ENCODE peak calls at places on chromosomes 3 and 15, in six cellular contexts. One of them, this sample, is unnamed.

GRCh38 chr15:75655911-75656310 is 8.2 kb downstream of the SNX33 start:
- DNase-seq in fibroblast of pulmonary artery: no peak
- DNase-seq in NCI-H460: no peak
- DNase-seq in activated CD8-positive, alpha-beta memory T cell treated with anti-CD3 and anti-CD28 coated beads, Interleukin-2, amount 50 U/mL, for 4 hours: no peak
- DNase-seq in SJCRH30: no peak
- DNase-seq in RWPE1: no peak
- DNase-seq in this sample: no peak

GRCh38 chr3:168574455-168575158 is 478.9 kb upstream of the GOLIM4 start:
- DNase-seq in fibroblast of pulmonary artery: no peak
- DNase-seq in NCI-H460: no peak
- DNase-seq in activated CD8-positive, alpha-beta memory T cell treated with anti-CD3 and anti-CD28 coated beads, Interleukin-2, amount 50 U/mL, for 4 hours: no peak
- DNase-seq in SJCRH30: no peak
- DNase-seq in RWPE1: no peak
- DNase-seq in this sample: no peak

GRCh38 chr3:48428863-48429415 is 947 bp downstream of the PLXNB1 start:
- DNase-seq in fibroblast of pulmonary artery: no peak
- DNase-seq in NCI-H460: no peak
- DNase-seq in activated CD8-positive, alpha-beta memory T cell treated with anti-CD3 and anti-CD28 coated beads, Interleukin-2, amount 50 U/mL, for 4 hours: no peak
- DNase-seq in SJCRH30: peak; percentile 47
- DNase-seq in RWPE1: no peak
- DNase-seq in this sample: peak; percentile 31

GRCh38 chr3:190017575-190018288 is 103.0 kb downstream of the P3H2 start:
- DNase-seq in fibroblast of pulmonary artery: peak; percentile 85
- DNase-seq in NCI-H460: peak; percentile 65
- DNase-seq in activated CD8-positive, alpha-beta memory T cell treated with anti-CD3 and anti-CD28 coated beads, Interleukin-2, amount 50 U/mL, for 4 hours: no peak
- DNase-seq in SJCRH30: peak; percentile 46
- DNase-seq in RWPE1: peak; percentile 36
- DNase-seq in this sample: peak; percentile 80

GRCh38 chr3:52233108-52233591 is 5.8 kb downstream of the TWF2 start:
- DNase-seq in fibroblast of pulmonary artery: no peak
- DNase-seq in NCI-H460: no peak
- DNase-seq in activated CD8-positive, alpha-beta memory T cell treated with anti-CD3 and anti-CD28 coated beads, Interleukin-2, amount 50 U/mL, for 4 hours: no peak
- DNase-seq in SJCRH30: no peak
- DNase-seq in RWPE1: no peak
- DNase-seq in this sample: no peak

GRCh38 chr3:48320994-48321393 is 12.5 kb downstream of the SPINK8 start:
- DNase-seq in fibroblast of pulmonary artery: no peak
- DNase-seq in NCI-H460: no peak
- DNase-seq in activated CD8-positive, alpha-beta memory T cell treated with anti-CD3 and anti-CD28 coated beads, Interleukin-2, amount 50 U/mL, for 4 hours: no peak
- DNase-seq in SJCRH30: no peak
- DNase-seq in RWPE1: no peak
- DNase-seq in this sample: no peak

GRCh38 chr15:47027322-47027946 is 689.9 kb upstream of the SEMA6D start:
- DNase-seq in fibroblast of pulmonary artery: no peak
- DNase-seq in NCI-H460: no peak
- DNase-seq in activated CD8-positive, alpha-beta memory T cell treated with anti-CD3 and anti-CD28 coated beads, Interleukin-2, amount 50 U/mL, for 4 hours: no peak
- DNase-seq in SJCRH30: no peak
- DNase-seq in RWPE1: no peak
- DNase-seq in this sample: no peak

GRCh38 chr3:24196526-24196925 is 251.4 kb downstream of the NR1D2 start:
- DNase-seq in fibroblast of pulmonary artery: peak; percentile 7
- DNase-seq in NCI-H460: no peak
- DNase-seq in activated CD8-positive, alpha-beta memory T cell treated with anti-CD3 and anti-CD28 coated beads, Interleukin-2, amount 50 U/mL, for 4 hours: no peak
- DNase-seq in SJCRH30: no peak
- DNase-seq in RWPE1: no peak
- DNase-seq in this sample: no peak

GRCh38 chr3:51684971-51685751 is 14.1 kb downstream of the TEX264 start:
- DNase-seq in fibroblast of pulmonary artery: no peak
- DNase-seq in NCI-H460: no peak
- DNase-seq in activated CD8-positive, alpha-beta memory T cell treated with anti-CD3 and anti-CD28 coated beads, Interleukin-2, amount 50 U/mL, for 4 hours: no peak
- DNase-seq in SJCRH30: no peak
- DNase-seq in RWPE1: no peak
- DNase-seq in this sample: no peak

GRCh38 chr15:66651913-66652642 is 50.0 kb upstream of the SMAD6 start:
- DNase-seq in fibroblast of pulmonary artery: no peak
- DNase-seq in NCI-H460: no peak
- DNase-seq in activated CD8-positive, alpha-beta memory T cell treated with anti-CD3 and anti-CD28 coated beads, Interleukin-2, amount 50 U/mL, for 4 hours: no peak
- DNase-seq in SJCRH30: no peak
- DNase-seq in RWPE1: no peak
- DNase-seq in this sample: no peak

GRCh38 chr3:40827942-40828688 is 303.4 kb downstream of the ZNF621 start:
- DNase-seq in fibroblast of pulmonary artery: peak; percentile 1
- DNase-seq in NCI-H460: no peak
- DNase-seq in activated CD8-positive, alpha-beta memory T cell treated with anti-CD3 and anti-CD28 coated beads, Interleukin-2, amount 50 U/mL, for 4 hours: no peak
- DNase-seq in SJCRH30: no peak
- DNase-seq in RWPE1: peak; percentile 7
- DNase-seq in this sample: no peak

GRCh38 chr3:172268896-172269295 is 179.4 kb downstream of the GHSR start:
- DNase-seq in fibroblast of pulmonary artery: no peak
- DNase-seq in NCI-H460: no peak
- DNase-seq in activated CD8-positive, alpha-beta memory T cell treated with anti-CD3 and anti-CD28 coated beads, Interleukin-2, amount 50 U/mL, for 4 hours: no peak
- DNase-seq in SJCRH30: no peak
- DNase-seq in RWPE1: no peak
- DNase-seq in this sample: no peak

GRCh38 chr15:93072011-93072410 is 17.0 kb downstream of the RGMA start:
- DNase-seq in fibroblast of pulmonary artery: peak; percentile 62
- DNase-seq in NCI-H460: no peak
- DNase-seq in activated CD8-positive, alpha-beta memory T cell treated with anti-CD3 and anti-CD28 coated beads, Interleukin-2, amount 50 U/mL, for 4 hours: no peak
- DNase-seq in SJCRH30: peak; percentile 56
- DNase-seq in RWPE1: no peak
- DNase-seq in this sample: peak; percentile 66

GRCh38 chr3:23202203-23202920 is 765 bp upstream of the UBE2E2 start:
- DNase-seq in fibroblast of pulmonary artery: peak; percentile 25
- DNase-seq in NCI-H460: no peak
- DNase-seq in activated CD8-positive, alpha-beta memory T cell treated with anti-CD3 and anti-CD28 coated beads, Interleukin-2, amount 50 U/mL, for 4 hours: no peak
- DNase-seq in SJCRH30: no peak
- DNase-seq in RWPE1: no peak
- DNase-seq in this sample: peak; percentile 27

GRCh38 chr15:66802087-66803001 is 100.3 kb downstream of the SMAD6 start:
- DNase-seq in fibroblast of pulmonary artery: peak; percentile 39
- DNase-seq in NCI-H460: no peak
- DNase-seq in activated CD8-positive, alpha-beta memory T cell treated with anti-CD3 and anti-CD28 coated beads, Interleukin-2, amount 50 U/mL, for 4 hours: no peak
- DNase-seq in SJCRH30: peak; percentile 31
- DNase-seq in RWPE1: peak; percentile 7
- DNase-seq in this sample: peak; percentile 68

GRCh38 chr3:166844329-166844728 is 535.8 kb downstream of the ZBBX start:
- DNase-seq in fibroblast of pulmonary artery: no peak
- DNase-seq in NCI-H460: no peak
- DNase-seq in activated CD8-positive, alpha-beta memory T cell treated with anti-CD3 and anti-CD28 coated beads, Interleukin-2, amount 50 U/mL, for 4 hours: no peak
- DNase-seq in SJCRH30: no peak
- DNase-seq in RWPE1: no peak
- DNase-seq in this sample: no peak

GRCh38 chr3:8845641-8846040 is 76.2 kb upstream of the OXTR start:
- DNase-seq in fibroblast of pulmonary artery: no peak
- DNase-seq in NCI-H460: no peak
- DNase-seq in activated CD8-positive, alpha-beta memory T cell treated with anti-CD3 and anti-CD28 coated beads, Interleukin-2, amount 50 U/mL, for 4 hours: no peak
- DNase-seq in SJCRH30: no peak
- DNase-seq in RWPE1: peak; percentile 13
- DNase-seq in this sample: peak; percentile 79

GRCh38 chr15:39594764-39595620 is 14.1 kb downstream of the THBS1 start:
- DNase-seq in fibroblast of pulmonary artery: peak; percentile 44
- DNase-seq in NCI-H460: no peak
- DNase-seq in activated CD8-positive, alpha-beta memory T cell treated with anti-CD3 and anti-CD28 coated beads, Interleukin-2, amount 50 U/mL, for 4 hours: no peak
- DNase-seq in SJCRH30: no peak
- DNase-seq in RWPE1: no peak
- DNase-seq in this sample: peak; percentile 44

GRCh38 chr3:107543666-107544065 is 20.9 kb downstream of the BBX start:
- DNase-seq in fibroblast of pulmonary artery: peak; percentile 39
- DNase-seq in NCI-H460: no peak
- DNase-seq in activated CD8-positive, alpha-beta memory T cell treated with anti-CD3 and anti-CD28 coated beads, Interleukin-2, amount 50 U/mL, for 4 hours: no peak
- DNase-seq in SJCRH30: no peak
- DNase-seq in RWPE1: no peak
- DNase-seq in this sample: peak; percentile 20